ENCODE peak calls at places on chromosome 22, in six cellular contexts. H is IMR-90, T is trophoblast cell, I is neuronal stem cell, X is H1, G is H9. L is an unnamed sample.

GRCh38 chr22:36445158-36445668 is 36.2 kb downstream of the TXN2 start:
- DNase-seq in G (no peak), X (no peak), I (no peak), H (peak), T (peak), L (peak)

GRCh38 chr22:41917906-41918791 is 3.3 kb upstream of the SHISA8 start:
- DNase-seq in I (no peak), X (no peak), G (no peak), T (peak), H (peak), L (peak)

GRCh38 chr22:37674248-37674647 is 1.2 kb upstream of the LGALS1 start:
- DNase-seq in H (no peak), G (no peak), T (no peak), I (no peak), X (no peak), L (no peak)

GRCh38 chr22:35454416-35455054 is 54.6 kb downstream of the MCM5 start:
- DNase-seq in H (no peak), G (no peak), T (no peak), X (no peak), I (no peak), L (no peak)

GRCh38 chr22:37232140-37232998 is 11.7 kb downstream of the RAC2 start:
- DNase-seq in H (no peak), T (no peak), I (no peak), G (no peak), X (no peak), L (no peak)

GRCh38 chr22:19634206-19634536 is 80.1 kb upstream of the SEPTIN5 start:
- DNase-seq in H (no peak), G (no peak), T (no peak), I (no peak), X (no peak), L (no peak)

GRCh38 chr22:50243704-50244419 is 961 bp downstream of the TUBGCP6 start:
- DNase-seq in T (no peak), X (no peak), I (no peak), H (peak), G (no peak), L (peak)

GRCh38 chr22:50691521-50691920 is 18.9 kb downstream of the SHANK3 start:
- DNase-seq in G (peak), I (no peak), X (no peak), H (peak), T (peak), L (no peak)

GRCh38 chr22:19203839-19204238 is 25.3 kb upstream of the SLC25A1 start:
- DNase-seq in X (no peak), T (no peak), I (no peak), H (no peak), G (no peak), L (no peak)

GRCh38 chr22:21942407-21942895 is 10.2 kb downstream of the PPM1F start:
- DNase-seq in G (no peak), T (peak), H (peak), I (no peak), X (no peak), L (peak)

GRCh38 chr22:41530612-41531421 is 13.5 kb downstream of the POLR3H start:
- DNase-seq in X (no peak), G (no peak), I (no peak), T (no peak), H (no peak), L (no peak)

GRCh38 chr22:50081426-50082196 is 3.6 kb downstream of the MLC1 start:
- DNase-seq in T (no peak), H (no peak), G (no peak), I (no peak), X (no peak), L (no peak)

GRCh38 chr22:41445171-41446056 is 1.2 kb downstream of the TOB2 start:
- DNase-seq in X (no peak), H (no peak), G (peak), I (peak), T (peak), L (peak)

GRCh38 chr22:22773979-22774738 is 113.5 kb upstream of the IGLL5 start:
- DNase-seq in X (no peak), G (no peak), T (no peak), H (no peak), I (no peak), L (no peak)

GRCh38 chr22:20093437-20093836 is 13.4 kb downstream of the DGCR8 start:
- DNase-seq in I (no peak), G (no peak), H (no peak), X (no peak), T (no peak), L (no peak)

GRCh38 chr22:46057762-46058420 is 80.9 kb upstream of the WNT7B start:
- DNase-seq in T (no peak), H (no peak), G (peak), I (no peak), X (no peak), L (no peak)

GRCh38 chr22:19822301-19823117 is 32.2 kb downstream of the GNB1L start:
- DNase-seq in X (no peak), H (no peak), I (no peak), T (no peak), G (peak), L (no peak)

GRCh38 chr22:21567456-21568206 is at the start of gene UBE2L3:
- DNase-seq in T (peak), G (peak), I (peak), H (peak), X (peak), L (peak)

GRCh38 chr22:19824197-19825015 is 30.3 kb downstream of the GNB1L start:
- DNase-seq in X (no peak), I (no peak), H (no peak), G (no peak), T (peak), L (no peak)

GRCh38 chr22:41910599-41911291 is 4.1 kb downstream of the SHISA8 start:
- DNase-seq in G (no peak), T (peak), X (no peak), H (no peak), I (no peak), L (no peak)

GRCh38 chr22:44371741-44372525 is 59.2 kb upstream of the SHISAL1 start:
- DNase-seq in X (no peak), T (no peak), I (no peak), H (no peak), G (no peak), L (peak)

GRCh38 chr22:36950797-36951590 is 37.6 kb downstream of the CSF2RB start:
- DNase-seq in X (no peak), G (no peak), T (no peak), H (no peak), I (no peak), L (no peak)

GRCh38 chr22:19831016-19831415 is 23.7 kb downstream of the GNB1L start:
- DNase-seq in G (no peak), X (no peak), H (no peak), T (no peak), I (no peak), L (no peak)

GRCh38 chr22:32325416-32325801 is 32.3 kb upstream of the RFPL3 start:
- DNase-seq in G (no peak), T (no peak), H (no peak), I (no peak), X (no peak), L (no peak)

GRCh38 chr22:35482311-35482710 is 58.3 kb upstream of the RASD2 start:
- DNase-seq in T (peak), I (no peak), H (no peak), X (no peak), G (no peak), L (no peak)

GRCh38 chr22:42132457-42132856 is 1.8 kb upstream of the CYP2D6 start:
- DNase-seq in G (no peak), X (no peak), I (no peak), H (no peak), T (no peak), L (no peak)

DNA sequence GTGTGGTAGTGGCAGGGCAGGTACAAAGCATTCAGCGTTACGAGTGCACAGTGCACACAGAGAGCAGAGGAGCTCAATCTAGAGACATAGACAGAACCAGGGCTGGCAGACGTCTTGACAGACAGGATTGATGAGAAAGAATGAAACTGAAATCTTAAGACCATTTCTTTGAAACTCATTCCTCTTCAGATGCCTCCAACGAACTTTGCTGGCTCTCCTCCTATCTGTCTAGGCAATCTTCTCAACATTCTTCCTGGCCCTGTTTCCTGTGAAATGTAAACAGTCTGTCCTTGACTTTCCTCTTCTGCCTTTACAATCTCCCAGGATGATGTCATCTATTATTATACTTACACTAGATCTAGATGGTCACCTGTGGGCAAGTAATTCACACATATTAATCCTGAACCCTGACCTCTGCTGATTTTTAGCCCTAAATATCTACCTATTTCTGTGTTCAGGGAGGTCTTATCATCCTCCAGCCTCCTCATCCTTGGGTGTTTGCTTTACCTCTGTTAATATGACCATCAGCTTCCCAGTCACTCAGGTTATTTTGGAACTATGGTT is 119.5 kb downstream of the ENTHD1 start:
- DNase-seq in H (peak), T (peak), I (no peak), G (no peak), X (no peak), L (peak)
- H2AFZ ChIP-seq in H (no peak), T (no peak), I (no peak), G (no peak), X (peak), L (no peak)

GRCh38 chr22:39449708-39450107 is 7.1 kb upstream of the MGAT3 start:
- DNase-seq in H (no peak), G (no peak), I (no peak), T (no peak), X (no peak), L (no peak)
- H3K4me2 ChIP-seq in H (no peak), G (no peak), I (no peak), T (no peak), X (no peak), L (no peak)

GRCh38 chr22:48319321-48320047 is 1508.2 kb downstream of the BRD1 start:
- DNase-seq in H (no peak), G (no peak), I (no peak), T (no peak), X (no peak), L (no peak)
- H3K18ac ChIP-seq in H (no peak), G (no peak), I (peak), T (no peak), X (no peak), L (no peak)

GRCh38 chr22:29305836-29306174 is 645 bp upstream of the GAS2L1 start:
- DNase-seq in X (no peak), G (no peak), H (no peak), I (no peak), T (no peak), L (no peak)
- H2AFZ ChIP-seq in X (no peak), G (no peak), H (peak), I (peak), T (peak), L (peak)

GRCh38 chr22:25624486-25624885 is 60.0 kb downstream of the GRK3 start:
- DNase-seq in G (no peak), X (no peak), I (no peak), H (no peak), T (no peak), L (no peak)

GRCh38 chr22:25623851-25624250 is 59.4 kb downstream of the GRK3 start:
- DNase-seq in T (no peak), I (no peak), G (no peak), H (no peak), X (no peak), L (no peak)

GRCh38 chr22:25628494-25628893 is 64.0 kb downstream of the GRK3 start:
- DNase-seq in H (no peak), G (no peak), T (no peak), I (no peak), X (no peak), L (no peak)

GRCh38 chr22:25627271-25627848 is 62.9 kb downstream of the GRK3 start:
- DNase-seq in H (peak), T (no peak), X (no peak), I (no peak), G (no peak), L (peak)

GRCh38 chr22:25626146-25626992 is 61.9 kb downstream of the GRK3 start:
- DNase-seq in X (no peak), I (no peak), H (no peak), G (no peak), T (no peak), L (no peak)
- H3K4me2 ChIP-seq in X (no peak), I (no peak), H (no peak), G (no peak), T (no peak), L (no peak)

GRCh38 chr22:27132400-27132799 is 475.0 kb downstream of the MIAT start:
- DNase-seq in H (no peak), I (no peak), G (no peak), T (no peak), X (no peak), L (no peak)
- H3K18ac ChIP-seq in H (no peak), I (no peak), G (no peak), T (no peak), X (no peak), L (no peak)

GRCh38 chr22:30113494-30113893 is 33.2 kb downstream of the HORMAD2 start:
- DNase-seq in G (no peak), H (no peak), I (no peak), X (no peak), T (no peak), L (no peak)
- H2AFZ ChIP-seq in G (no peak), H (no peak), I (no peak), X (peak), T (no peak), L (no peak)